ENCODE peak calls at places on chromosomes 4 and X, in five cellular contexts. C is hepatocyte, Q is dorsolateral prefrontal cortex, F is transverse colon, Z is Peyer's patch. A is an unnamed sample. For H3K27me3, the result is how much of the 10 kb centered on the place peaks cover.

GRCh38 chr4:2417765-2418651 is at the start of gene ZFYVE28:
- DNase-seq in C (no peak), Z (no peak), F (no peak), Q (no peak), A (no peak)

GRCh38 chr4:60683357-60683756 is 516.8 kb upstream of the ADGRL3 start:
- DNase-seq in Q (no peak), F (no peak), C (no peak), Z (no peak), A (no peak)

GRCh38 chrX:67503453-67503852 is 40.4 kb upstream of the AR start:
- DNase-seq in C (no peak), Z (no peak), F (no peak), Q (no peak), A (no peak)

GRCh38 chr4:39044947-39045734 is 12.9 kb upstream of the TMEM156 start:
- DNase-seq in Z (peak), Q (no peak), F (no peak), C (no peak), A (no peak)

GRCh38 chrX:54248309-54248708 is 65.3 kb upstream of the FAM120C start:
- DNase-seq in C (peak), Q (no peak), F (no peak), Z (no peak), A (no peak)

GRCh38 chr4:3369781-3370660 is 71.7 kb upstream of the HGFAC start:
- DNase-seq in F (no peak), Z (peak), Q (no peak), C (peak), A (no peak)

GRCh38 chr4:5638316-5638715 is 70.0 kb downstream of the EVC2 start:
- DNase-seq in F (no peak), Q (no peak), C (no peak), Z (no peak), A (no peak)

GRCh38 chr4:41976775-41977516 is 4.6 kb upstream of the DCAF4L1 start:
- DNase-seq in Q (no peak), Z (no peak), C (no peak), F (no peak), A (no peak)

GRCh38 chr4:57044996-57045395 is 65.2 kb downstream of the IGFBP7 start:
- DNase-seq in F (no peak), Z (no peak), Q (no peak), C (no peak), A (no peak)

GRCh38 chr4:120218981-120219380 is 152.3 kb upstream of the MAD2L1 start:
- DNase-seq in Z (no peak), F (no peak), Q (no peak), C (no peak), A (no peak)

GRCh38 chr4:186693159-186693815 is 30.4 kb downstream of the FAT1 start:
- DNase-seq in F (peak), Q (no peak), C (no peak), Z (no peak), A (no peak)

GRCh38 chr4:52204921-52205320 is 153.8 kb downstream of the SPATA18 start:
- DNase-seq in Z (no peak), F (no peak), Q (no peak), C (no peak), A (no peak)

GRCh38 chr4:17068396-17068795 is 170.0 kb upstream of the LDB2 start:
- DNase-seq in C (no peak), Z (no peak), F (no peak), Q (no peak), A (no peak)

GRCh38 chr4:25356068-25356467 is 21.0 kb upstream of the ANAPC4 start:
- DNase-seq in C (no peak), Z (no peak), Q (no peak), F (no peak), A (no peak)

GRCh38 chr4:73068496-73069337 is 799 bp downstream of the COX18 start:
- DNase-seq in C (peak), Z (no peak), F (peak), Q (no peak), A (peak)

GRCh38 chr4:141134586-141134985 is 1.3 kb upstream of the RNF150 start:
- DNase-seq in Q (no peak), Z (no peak), F (no peak), C (no peak), A (no peak)

GRCh38 chr4:144663852-144664488 is 18.0 kb downstream of the HHIP start:
- DNase-seq in Z (no peak), Q (no peak), F (no peak), C (no peak), A (no peak)

GRCh38 chrX:151680805-151681204 is 14.5 kb upstream of the PRRG3 start:
- DNase-seq in Z (peak), C (peak), Q (no peak), F (peak), A (peak)

GRCh38 chrX:25600776-25601175 is 537.4 kb upstream of the MAGEB18 start:
- DNase-seq in F (no peak), Q (no peak), C (no peak), Z (no peak), A (no peak)

GRCh38 chr4:76977731-76978350 is 28.3 kb downstream of the SEPTIN11 start:
- DNase-seq in Q (no peak), C (no peak), Z (no peak), F (no peak), A (no peak)

GRCh38 chr4:101264550-101264949 is 82.8 kb downstream of the PPP3CA start:
- DNase-seq in Z (no peak), C (no peak), Q (no peak), F (no peak), A (no peak)

GRCh38 chrX:39438603-39439602 is 637.6 kb downstream of the MID1IP1 start:
- DNase-seq in F (no peak), Q (no peak), C (no peak), Z (no peak), A (no peak)

GRCh38 chrX:7215842-7216241 is 67.9 kb upstream of the PUDP start:
- DNase-seq in C (no peak), Z (no peak), Q (no peak), F (no peak), A (no peak)

GRCh38 chr4:16226816-16227461 is 668 bp upstream of the TAPT1 start:
- DNase-seq in Z (peak), F (peak), C (peak), Q (peak), A (peak)

GRCh38 chrX:137749282-137749681 is 183.4 kb downstream of the ZIC3 start:
- DNase-seq in F (no peak), Z (no peak), C (no peak), Q (no peak), A (no peak)

GRCh38 chrX:7119927-7120577 is 27.5 kb upstream of the STS start:
- DNase-seq in F (no peak), Z (no peak), C (no peak), Q (no peak), A (no peak)

GRCh38 chr4:7817877-7818675 is 121.6 kb downstream of the AFAP1 start:
- DNase-seq in Z (no peak), F (no peak), C (peak), Q (no peak), A (no peak)

GRCh38 chrX:11064851-11065600 is 46.1 kb upstream of the HCCS start:
- DNase-seq in Z (no peak), F (no peak), Q (no peak), C (no peak), A (no peak)

GRCh38 chrX:30005821-30006220 is 209.5 kb upstream of the MAGEB2 start:
- DNase-seq in C (no peak), Q (no peak), F (no peak), Z (no peak), A (no peak)

GRCh38 chr4:3303445-3303824 is 10.6 kb downstream of the RGS12 start:
- DNase-seq in Z (no peak), C (no peak), Q (peak), F (no peak), A (no peak)

GRCh38 chrX:41563881-41564280 is 116.7 kb downstream of the NYX start:
- DNase-seq in Z (no peak), C (no peak), Q (no peak), F (no peak), A (no peak)
- H3K27me3 ChIP-seq in Z (under half), C (under half), Q (under half), F (under half), A (under half)

DNA sequence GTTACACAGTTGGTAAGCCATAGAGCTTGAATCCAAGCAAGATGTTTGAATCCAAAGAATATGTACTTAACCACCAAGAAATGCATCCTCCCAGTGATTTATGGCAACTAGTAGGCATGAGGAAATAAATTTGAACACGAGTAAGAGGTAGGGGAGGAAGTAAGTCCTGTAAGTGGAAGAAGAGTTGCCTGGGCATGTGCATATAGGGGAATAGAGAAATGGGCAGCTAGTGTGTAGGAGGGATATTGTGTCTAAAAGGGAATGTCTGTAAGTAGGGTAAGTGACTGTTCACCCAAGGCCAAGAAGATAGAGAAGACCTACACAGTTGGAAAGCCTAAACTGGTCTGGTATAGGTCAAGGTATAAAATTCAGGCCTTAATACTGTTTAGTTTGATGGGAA is 4.6 kb downstream of the SH3BGRL start:
- DNase-seq in Q (no peak), F (no peak), C (no peak), Z (no peak), A (no peak)
- H3K4me3 ChIP-seq in Q (no peak), F (no peak), C (no peak), Z (no peak), A (no peak)

GRCh38 chr4:121651597-121651996 is 45.2 kb downstream of the ANXA5 start:
- DNase-seq in C (no peak), Q (no peak), F (no peak), Z (no peak), A (no peak)
- TF ChIP-seq CTCF in C (no peak), Q (no peak), F (no peak), Z (no peak), A (no peak)

DNA sequence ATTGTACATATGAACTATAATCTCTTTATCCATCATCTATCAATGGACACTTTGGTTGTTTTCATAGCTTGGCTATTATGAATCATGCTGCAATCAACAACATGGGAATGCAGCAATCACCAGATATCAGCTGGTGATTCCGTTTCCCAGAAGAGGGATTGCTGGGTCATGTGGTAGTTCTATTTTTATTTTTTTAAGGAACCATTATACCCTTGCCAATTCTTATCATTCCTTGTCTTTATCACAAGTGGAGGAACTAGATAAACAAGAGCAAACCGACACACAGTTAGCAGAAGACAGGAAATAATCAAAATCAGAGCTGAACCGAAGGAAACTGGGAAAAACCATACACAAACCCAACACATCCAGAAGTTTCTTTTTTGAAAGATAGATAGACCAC is 14.5 kb upstream of the LNX1 start:
- DNase-seq in F (no peak), Q (no peak), Z (no peak), C (no peak), A (no peak)
- H3K27me3 ChIP-seq in F (under half), Q (under half), Z (under half), C (under half), A (under half)

GRCh38 chr4:108165601-108166000 is 3.1 kb downstream of the LEF1 start:
- DNase-seq in Z (no peak), Q (no peak), F (no peak), C (no peak), A (no peak)
- H3K4me3 ChIP-seq in Z (no peak), Q (peak), F (no peak), C (peak), A (no peak)

DNA sequence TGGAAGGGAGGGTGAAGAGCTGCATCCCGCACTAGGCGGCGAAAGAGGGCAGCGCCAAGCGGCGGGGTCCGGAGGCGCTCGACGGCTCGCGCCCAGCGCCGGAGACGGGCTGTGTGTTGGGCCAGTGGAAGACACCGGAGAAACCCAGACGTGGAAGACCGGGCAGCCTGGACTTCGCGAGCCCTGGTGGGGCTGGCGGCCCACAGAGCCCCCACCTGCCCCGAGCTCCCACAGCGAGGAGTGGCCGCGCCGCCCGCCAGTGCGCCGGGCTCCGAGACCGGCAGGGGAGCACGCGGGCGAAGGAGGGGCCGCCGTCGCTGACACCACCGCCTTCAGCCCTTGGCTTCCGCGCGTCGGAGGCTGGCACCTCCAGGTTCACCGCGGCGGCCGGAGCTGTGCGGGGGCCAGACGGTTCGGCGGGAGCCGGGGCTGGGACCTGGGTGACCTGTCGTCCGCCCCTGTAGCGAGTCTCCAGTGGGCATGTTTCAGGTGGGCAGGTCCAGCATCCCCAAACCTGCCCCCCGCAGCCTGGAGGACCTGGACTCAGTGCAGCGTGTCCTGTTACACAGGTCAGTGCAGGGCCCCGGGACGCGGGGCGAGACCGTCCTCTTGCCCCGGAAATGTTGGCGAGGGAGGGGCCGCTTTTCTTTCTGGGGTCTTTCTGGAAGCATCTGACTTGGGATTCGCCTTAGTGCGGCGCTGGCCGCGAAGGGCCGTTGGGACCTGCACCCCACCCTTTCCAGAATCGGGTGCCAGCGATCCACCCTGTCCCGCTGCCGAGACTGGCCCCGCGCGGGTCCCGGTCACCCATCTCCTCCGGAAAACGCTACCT is 9.6 kb upstream of the INTU start:
- DNase-seq in Q (no peak), Z (no peak), F (peak), C (peak), A (peak)
- TF ChIP-seq CTCF in Q (peak), Z (no peak), F (peak), C (peak), A (no peak)

GRCh38 chr4:173521474-173522159 is 8.4 kb downstream of the HAND2 start:
- DNase-seq in Q (no peak), Z (no peak), C (no peak), F (no peak), A (no peak)
- H3K27me3 ChIP-seq in Q (half or more), Z (under half), C (half or more), F (half or more), A (under half)

DNA sequence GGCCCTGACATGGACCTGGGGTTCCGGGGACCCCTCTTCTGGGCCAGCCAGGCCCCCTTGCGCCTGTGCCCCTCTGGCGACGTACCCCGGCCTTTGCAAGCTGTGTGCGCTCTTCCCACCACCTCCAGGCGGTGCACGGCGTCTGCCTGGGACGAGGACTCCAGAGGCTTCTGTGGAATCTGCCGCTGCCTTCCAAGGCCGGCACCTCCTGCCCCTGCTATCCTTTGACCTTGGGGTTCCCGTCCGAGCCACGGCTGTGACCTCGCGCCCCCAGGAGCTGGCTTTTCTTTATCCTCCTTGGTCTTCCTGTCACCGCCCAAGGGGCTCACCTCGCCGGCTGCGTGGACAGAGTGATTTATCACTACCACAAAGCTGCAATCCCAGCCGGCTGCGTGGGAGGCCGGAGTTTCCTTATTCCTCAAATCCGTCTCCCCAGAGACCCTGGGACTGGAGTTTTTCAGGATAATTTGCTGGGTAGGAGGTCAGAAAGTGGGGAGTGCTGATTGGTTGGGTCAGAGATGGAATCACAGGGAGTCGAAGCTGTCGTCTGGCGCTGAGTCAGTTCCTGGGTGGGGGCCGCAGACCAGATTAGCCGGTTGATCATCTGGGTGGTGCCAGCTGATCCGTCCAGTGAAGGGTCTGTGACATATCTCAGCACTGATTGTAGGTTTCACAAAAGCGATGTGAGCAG is 19.9 kb upstream of the PLCXD1 start:
- DNase-seq in Q (no peak), Z (peak), F (no peak), C (peak), A (no peak)
- H3K4me3 ChIP-seq in Q (no peak), Z (no peak), F (no peak), C (no peak), A (no peak)